ENCODE peak calls at places on chromosomes 6 and 20, in eight cellular contexts. O is endothelial cell of umbilical vein, I is upper lobe of right lung, K is thyroid gland, F is IMR-90, R is lung, U is PC-3, A is transverse colon. W is an unnamed sample.

GRCh38 chr6:32114853-32115252 is 5.7 kb upstream of the TNXB start:
- DNase-seq in K (no peak), I (no peak), A (no peak), U (peak), R (no peak), O (no peak), F (peak), W (no peak)

GRCh38 chr6:66508433-66508832 is 801.4 kb upstream of the EYS start:
- DNase-seq in I (no peak), U (peak), O (no peak), F (peak), R (no peak), K (no peak), A (no peak), W (no peak)

GRCh38 chr6:151211075-151211474 is 28.7 kb upstream of the AKAP12 start:
- DNase-seq in A (no peak), O (no peak), F (no peak), K (no peak), I (no peak), U (no peak), R (no peak), W (no peak)

GRCh38 chr20:57871237-57871632 is 161.4 kb upstream of the PMEPA1 start:
- DNase-seq in K (no peak), R (peak), O (no peak), A (no peak), F (no peak), I (no peak), U (no peak), W (no peak)

GRCh38 chr20:36932476-36933426 is 18.8 kb downstream of the SAMHD1 start:
- DNase-seq in A (no peak), I (peak), F (peak), R (no peak), O (no peak), K (peak), U (no peak), W (no peak)

GRCh38 chr6:89044988-89045387 is 35.6 kb upstream of the PNRC1 start:
- DNase-seq in F (no peak), U (no peak), R (no peak), K (no peak), A (no peak), O (no peak), I (no peak), W (peak)

GRCh38 chr6:163345931-163346330 is 68.6 kb upstream of the QKI start:
- DNase-seq in I (no peak), A (no peak), R (no peak), O (no peak), K (no peak), F (no peak), U (no peak), W (no peak)

GRCh38 chr20:34368547-34368946 is 5.5 kb downstream of the ITCH start:
- DNase-seq in F (no peak), R (no peak), I (no peak), U (peak), O (no peak), A (no peak), K (no peak), W (no peak)

GRCh38 chr6:37024665-37025337 is 19.3 kb downstream of the FGD2 start:
- DNase-seq in U (peak), O (no peak), K (no peak), A (no peak), F (peak), I (no peak), R (no peak), W (peak)

GRCh38 chr6:44642870-44643522 is 255.5 kb downstream of the CDC5L start:
- DNase-seq in I (no peak), O (no peak), A (no peak), U (peak), R (no peak), K (no peak), F (peak), W (no peak)

GRCh38 chr6:17966451-17966850 is 21.0 kb downstream of the KIF13A start:
- DNase-seq in U (no peak), R (no peak), K (no peak), A (no peak), O (no peak), I (no peak), F (no peak), W (no peak)

GRCh38 chr6:17967668-17968067 is 19.8 kb downstream of the KIF13A start:
- DNase-seq in A (no peak), F (no peak), R (no peak), I (no peak), U (no peak), K (no peak), O (no peak), W (no peak)

GRCh38 chr6:17962436-17963031 is 24.9 kb downstream of the KIF13A start:
- DNase-seq in O (no peak), F (peak), A (peak), R (no peak), U (no peak), K (no peak), I (no peak), W (peak)

GRCh38 chr6:17965397-17965796 is 22.0 kb downstream of the KIF13A start:
- DNase-seq in K (no peak), O (peak), A (no peak), U (no peak), I (no peak), F (peak), R (no peak), W (no peak)

DNA sequence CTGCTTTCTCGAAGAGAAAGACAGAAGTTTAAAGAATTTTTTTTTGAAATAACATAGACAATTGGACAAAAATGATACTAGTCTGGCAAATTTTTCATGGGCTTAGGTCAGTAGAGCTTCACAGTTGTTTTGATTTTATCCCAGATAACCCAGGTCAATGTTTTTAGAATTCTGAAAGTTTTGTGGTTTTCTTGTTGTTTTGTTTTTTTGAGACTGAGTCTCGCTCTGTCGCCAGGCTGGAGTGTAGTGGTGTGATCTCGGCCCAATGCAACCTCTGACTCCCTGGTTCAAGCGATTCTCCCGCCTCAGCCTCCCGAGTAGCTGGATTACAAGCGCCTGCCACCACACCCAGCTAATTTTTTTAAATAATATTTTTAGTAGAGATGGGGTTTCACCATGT is 22.8 kb downstream of the KIF13A start:
- DNase-seq in U (no peak), I (no peak), R (no peak), K (no peak), F (no peak), A (no peak), O (no peak), W (no peak)
- H3K27ac ChIP-seq in U (no peak), I (no peak), R (peak), K (no peak), F (peak), A (peak), O (peak), W (no peak)

GRCh38 chr6:83852528-83853177 is 507 bp upstream of the RIPPLY2 start:
- DNase-seq in F (no peak), I (no peak), A (no peak), U (no peak), R (no peak), K (no peak), O (no peak), W (no peak)
- H3K4me3 ChIP-seq in F (peak), I (peak), A (peak), U (no peak), R (no peak), K (peak), O (peak), W (peak)

GRCh38 chr6:41684311-41685182 is 46.3 kb downstream of the MDFI start:
- DNase-seq in F (no peak), I (no peak), U (no peak), A (no peak), R (no peak), K (no peak), O (no peak), W (no peak)
- H3K27ac ChIP-seq in F (no peak), I (no peak), U (no peak), A (no peak), R (no peak), K (no peak), O (no peak), W (no peak)

DNA sequence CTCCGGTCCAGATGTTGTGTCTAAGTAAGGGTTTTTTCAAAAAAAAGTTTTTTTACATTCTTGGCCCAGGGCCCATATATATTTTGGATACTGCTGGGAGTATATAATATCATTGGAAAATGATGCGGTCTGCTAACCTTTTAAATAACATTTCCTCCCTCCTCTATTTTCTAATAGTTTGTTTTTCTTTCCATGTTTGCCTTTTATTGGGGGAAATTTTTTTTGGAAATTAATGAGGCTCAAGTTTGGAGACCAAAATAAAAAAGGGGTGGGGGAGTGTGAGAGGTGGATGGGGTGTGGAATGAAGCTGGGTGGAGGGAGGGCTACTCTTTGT is 42.8 kb upstream of the FOXP4 start:
- DNase-seq in I (no peak), A (no peak), R (no peak), F (no peak), U (no peak), O (peak), K (no peak), W (no peak)
- H3K4me3 ChIP-seq in I (peak), A (no peak), R (no peak), F (no peak), U (peak), O (no peak), K (no peak), W (peak)

DNA sequence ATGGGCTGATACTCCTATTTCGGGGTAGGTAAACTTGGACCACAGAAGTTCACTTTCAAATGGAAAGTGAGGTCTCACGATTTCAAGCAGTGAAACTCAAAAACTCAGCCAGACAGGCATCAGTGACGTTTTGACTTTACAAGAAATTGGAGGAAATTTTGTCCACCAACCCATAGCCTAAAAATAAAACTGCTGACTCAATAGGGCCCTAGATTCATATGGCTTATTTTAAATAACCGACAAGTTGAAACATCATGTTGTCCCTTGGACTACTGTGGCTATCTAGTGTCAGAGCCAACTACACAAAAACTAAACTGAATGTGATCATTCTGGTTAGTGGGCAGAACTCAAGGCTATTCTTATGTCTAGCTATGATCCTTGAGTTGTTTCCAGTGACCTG is 486.3 kb downstream of the GRIK2 start:
- DNase-seq in K (no peak), U (no peak), R (no peak), O (no peak), F (no peak), A (no peak), I (no peak), W (no peak)
- H3K27ac ChIP-seq in K (no peak), U (no peak), R (no peak), O (no peak), F (no peak), A (no peak), I (no peak), W (no peak)

DNA sequence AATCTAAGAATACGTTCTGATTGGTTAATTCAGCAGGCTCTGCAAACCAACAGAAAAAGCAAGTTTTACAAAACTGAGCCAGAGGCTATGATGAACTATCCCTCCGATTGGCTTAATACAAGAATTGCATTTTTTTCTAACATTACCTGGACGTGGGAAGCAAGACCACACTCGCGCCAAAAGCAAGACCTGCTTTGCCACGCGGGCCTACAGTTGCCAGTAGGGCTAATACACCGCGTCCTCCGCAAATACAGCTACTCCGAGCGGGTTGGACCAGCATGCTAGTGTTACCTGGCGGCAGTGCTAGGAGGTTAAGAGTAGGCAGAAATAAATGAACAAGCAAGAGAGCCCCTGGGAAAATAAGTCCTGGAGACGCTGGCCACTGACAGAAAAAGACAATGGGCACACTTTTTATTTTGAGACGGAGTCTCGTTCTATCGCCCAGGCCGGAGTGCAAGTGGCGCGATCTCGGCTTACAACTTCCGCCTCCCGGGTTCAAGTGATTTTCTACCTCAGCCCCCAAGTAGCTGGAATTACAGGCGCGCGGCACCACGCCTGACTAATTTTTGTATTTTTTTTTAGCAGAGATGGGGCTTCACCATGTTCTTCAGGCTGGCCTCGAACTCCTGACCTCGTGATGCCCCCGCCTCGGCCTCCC is 131.9 kb upstream of the BTN3A2 start:
- DNase-seq in O (peak), K (no peak), A (no peak), R (no peak), U (peak), I (no peak), F (peak), W (no peak)
- H3K4me3 ChIP-seq in O (no peak), K (peak), A (no peak), R (no peak), U (peak), I (peak), F (peak), W (peak)

DNA sequence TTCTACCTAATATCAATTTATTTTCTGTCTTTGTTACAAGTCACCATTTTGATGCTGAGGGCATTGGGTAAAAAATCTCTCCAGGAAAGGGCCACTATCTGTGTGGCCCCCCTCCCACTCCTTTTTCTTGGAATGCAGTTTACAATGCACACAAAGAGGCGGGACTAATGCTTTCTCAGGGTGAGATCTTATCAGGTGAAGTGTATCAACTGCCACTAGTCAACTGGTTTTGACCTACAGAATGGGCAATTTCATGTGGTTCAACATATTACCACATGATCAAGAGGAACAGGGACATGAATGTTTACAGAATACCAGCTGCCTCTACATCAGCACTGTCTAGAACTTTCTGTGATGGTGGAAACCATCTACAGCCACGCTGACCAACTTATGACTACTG is 3.7 kb downstream of the RRBP1 start:
- DNase-seq in F (no peak), R (no peak), A (no peak), I (no peak), K (no peak), U (no peak), O (no peak), W (no peak)
- H3K27ac ChIP-seq in F (no peak), R (no peak), A (no peak), I (no peak), K (peak), U (no peak), O (no peak), W (no peak)

GRCh38 chr20:35700625-35701148 is 1.5 kb downstream of the ROMO1 start:
- DNase-seq in O (no peak), K (no peak), R (peak), A (no peak), U (peak), F (no peak), I (peak), W (no peak)
- H3K4me3 ChIP-seq in O (no peak), K (no peak), R (no peak), A (no peak), U (peak), F (no peak), I (peak), W (no peak)

W was measured in right cardiac atrium.